ENCODE peak calls at places on chromosome 20, in six cellular contexts. J is stimulated activated naive B cell treated with anti-CD40 and anti-IgM and Interleukin-4, amounts not matched to agents 10 μg/mL and 1 μg/mL and 100 μg/mL, for 72 hours; S is ELR; Z is MV-4-11; Y is EL; C is 8988T. H is an unnamed sample.
A peak's percentile ranks its signal among the peaks of the same experiment; 100 is the strongest.

GRCh38 chr20:19335341-19335740 is 122.9 kb downstream of the SLC24A3 start:
- DNase-seq in J (no peak), S (no peak), Y (no peak), Z (no peak), C (no peak), H (no peak)

GRCh38 chr20:24460712-24461111 is 8.7 kb upstream of the SYNDIG1 start:
- DNase-seq in Z (no peak), S (peak; percentile 22), J (no peak), Y (no peak), C (no peak), H (no peak)

GRCh38 chr20:23106271-23106851 is 20.2 kb upstream of the CD93 start:
- DNase-seq in S (no peak), Z (no peak), J (no peak), Y (no peak), C (no peak), H (peak; percentile 89)

GRCh38 chr20:5559937-5560336 is 190.3 kb upstream of the SHLD1 start:
- DNase-seq in Z (no peak), S (no peak), C (no peak), J (no peak), Y (no peak), H (no peak)

GRCh38 chr20:13800728-13801134 is 15.9 kb downstream of the NDUFAF5 start:
- DNase-seq in S (peak; percentile 38), Y (peak; percentile 78), Z (peak; percentile 29), J (no peak), C (no peak), H (peak; percentile 97)

GRCh38 chr20:42678895-42679294 is 510.8 kb downstream of the PTPRT start:
- DNase-seq in S (no peak), C (no peak), J (no peak), Y (no peak), Z (no peak), H (no peak)

GRCh38 chr20:45044084-45044573 is 56.8 kb downstream of the KCNS1 start:
- DNase-seq in S (peak; percentile 93), Y (peak; percentile 82), C (no peak), J (no peak), Z (peak; percentile 74), H (peak; percentile 83)

GRCh38 chr20:44642203-44643153 is 9.0 kb downstream of the ADA start:
- DNase-seq in Z (peak; percentile 85), C (no peak), S (peak; percentile 88), Y (peak; percentile 92), J (no peak), H (peak; percentile 85)

GRCh38 chr20:47430862-47431588 is 70.7 kb upstream of the NCOA3 start:
- DNase-seq in J (no peak), S (no peak), Y (no peak), Z (no peak), C (no peak), H (no peak)

GRCh38 chr20:1810926-1811620 is 84.1 kb upstream of the SIRPA start:
- DNase-seq in C (no peak), Y (peak; percentile 61), J (no peak), Z (peak; percentile 87), S (peak; percentile 13), H (peak; percentile 56)

GRCh38 chr20:39990692-39991091 is 698.3 kb downstream of the MAFB start:
- DNase-seq in S (no peak), J (no peak), C (no peak), Z (no peak), Y (no peak), H (no peak)

GRCh38 chr20:42093542-42094440 is 475.6 kb upstream of the CHD6 start:
- DNase-seq in Z (no peak), C (no peak), J (no peak), Y (no peak), S (no peak), H (no peak)

GRCh38 chr20:37404461-37404881 is 58.5 kb downstream of the SRC start:
- DNase-seq in S (no peak), Z (no peak), C (no peak), J (no peak), Y (no peak), H (no peak)

GRCh38 chr20:24705486-24705885 is 236.1 kb downstream of the SYNDIG1 start:
- DNase-seq in C (no peak), Z (peak; percentile 57), Y (no peak), S (no peak), J (no peak), H (peak; percentile 58)

GRCh38 chr20:32655903-32656500 is 17.7 kb downstream of the C20orf203 start:
- DNase-seq in S (no peak), Z (no peak), C (no peak), Y (no peak), J (no peak), H (no peak)

GRCh38 chr20:19392344-19393140 is 180.1 kb downstream of the SLC24A3 start:
- DNase-seq in Y (no peak), C (no peak), Z (no peak), S (no peak), J (no peak), H (no peak)

GRCh38 chr20:59403962-59404314 is 103.5 kb downstream of the EDN3 start:
- DNase-seq in C (no peak), Z (no peak), S (no peak), J (no peak), Y (no peak), H (no peak)

GRCh38 chr20:37390891-37391525 is 45.1 kb downstream of the SRC start:
- DNase-seq in Z (no peak), C (peak; percentile 26), J (no peak), Y (no peak), S (no peak), H (no peak)

GRCh38 chr20:59816146-59816743 is 117.2 kb downstream of the SYCP2 start:
- DNase-seq in Y (no peak), S (no peak), C (no peak), J (no peak), Z (no peak), H (no peak)

GRCh38 chr20:33377366-33377765 is 24.0 kb downstream of the CDK5RAP1 start:
- DNase-seq in Z (no peak), Y (no peak), J (no peak), S (no peak), C (no peak), H (no peak)

GRCh38 chr20:58146081-58146734 is 82.2 kb downstream of the ANKRD60 start:
- DNase-seq in C (no peak), J (no peak), S (no peak), Y (no peak), Z (no peak), H (no peak)

GRCh38 chr20:44586986-44587980 is 4.9 kb downstream of the PKIG start:
- DNase-seq in C (no peak), Z (peak; percentile 39), Y (peak; percentile 57), S (no peak), J (no peak), H (no peak)

GRCh38 chr20:14055127-14055742 is 59.9 kb downstream of the MACROD2 start:
- DNase-seq in Y (peak; percentile 56), J (no peak), S (peak; percentile 53), C (no peak), Z (peak; percentile 45), H (peak; percentile 61)